ENCODE peak calls at places on chromosomes 16 and 17, in five cellular contexts. O is A673, F is fibroblast of lung, K is left ventricle myocardium inferior, L is psoas muscle. Y is an unnamed sample. For H3K36me3, the result is how much of the 10 kb centered on the place peaks cover.

GRCh38 chr17:33229499-33229898 is 63.6 kb downstream of the ASIC2 start:
- DNase-seq in L (no peak), O (no peak), F (no peak), K (no peak), Y (no peak)

GRCh38 chr17:40526668-40527067 is 25.2 kb upstream of the TNS4 start:
- DNase-seq in O (no peak), K (no peak), F (no peak), L (peak), Y (no peak)

GRCh38 chr17:36464765-36465088 is 21.8 kb upstream of the ZNHIT3 start:
- DNase-seq in O (no peak), F (no peak), L (no peak), K (no peak), Y (no peak)

GRCh38 chr16:56606071-56606687 is 2.2 kb upstream of the MT2A start:
- DNase-seq in K (no peak), L (peak), F (peak), O (no peak), Y (no peak)

GRCh38 chr17:73142763-73143395 is 21.9 kb upstream of the SSTR2 start:
- DNase-seq in L (no peak), F (peak), K (no peak), O (no peak), Y (no peak)

GRCh38 chr17:45130640-45131293 is 1.5 kb downstream of the PLCD3 start:
- DNase-seq in K (no peak), L (no peak), F (no peak), O (no peak), Y (no peak)

GRCh38 chr17:15308758-15309157 is 32.6 kb downstream of the TEKT3 start:
- DNase-seq in K (no peak), O (no peak), L (no peak), F (no peak), Y (no peak)

GRCh38 chr17:74778960-74779359 is 2.8 kb upstream of the NAT9 start:
- DNase-seq in F (peak), K (no peak), O (no peak), L (no peak), Y (no peak)

GRCh38 chr16:22314661-22315626 is 17.7 kb downstream of the POLR3E start:
- DNase-seq in L (no peak), K (no peak), O (no peak), F (no peak), Y (no peak)

GRCh38 chr17:1005361-1005946 is 8.5 kb downstream of the TIMM22 start:
- DNase-seq in K (peak), O (peak), F (peak), L (peak), Y (no peak)

GRCh38 chr17:40069751-40070643 is 7.2 kb downstream of the THRA start:
- DNase-seq in O (peak), F (peak), K (no peak), L (peak), Y (no peak)

GRCh38 chr17:2364132-2365116 is 27.1 kb downstream of the SGSM2 start:
- DNase-seq in F (no peak), L (peak), O (no peak), K (peak), Y (no peak)

GRCh38 chr17:75737133-75737962 is 16.1 kb downstream of the ITGB4 start:
- DNase-seq in O (no peak), K (no peak), L (no peak), F (no peak), Y (no peak)

GRCh38 chr17:4739122-4740024 is at the start of the genes CXCL16 and ZMYND15:
- DNase-seq in L (peak), O (peak), K (peak), F (peak), Y (no peak)

GRCh38 chr17:50360716-50361115 is 12.3 kb downstream of the MRPL27 start:
- DNase-seq in O (no peak), L (no peak), K (no peak), F (no peak), Y (no peak)

GRCh38 chr17:65750678-65751077 is 189.2 kb upstream of the AXIN2 start:
- DNase-seq in K (peak), O (peak), L (peak), F (peak), Y (peak)

GRCh38 chr17:68398731-68399637 is 58.3 kb downstream of the WIPI1 start:
- DNase-seq in K (peak), O (peak), F (peak), L (peak), Y (no peak)

GRCh38 chr17:59329558-59330313 is 1.7 kb upstream of the YPEL2 start:
- DNase-seq in L (peak), O (peak), F (peak), K (peak), Y (no peak)

GRCh38 chr17:2719861-2720260 is 8.3 kb upstream of the CLUH start:
- DNase-seq in F (no peak), O (no peak), L (peak), K (no peak), Y (no peak)

GRCh38 chr17:52170963-52171572 is 12.6 kb upstream of the CA10 start:
- DNase-seq in K (no peak), F (no peak), O (peak), L (no peak), Y (no peak)
- TF ChIP-seq CTCF in K (no peak), F (no peak), O (peak), L (peak), Y (peak)

GRCh38 chr17:7224661-7225111 is 4.9 kb downstream of the ACADVL start:
- DNase-seq in F (no peak), O (no peak), K (no peak), L (no peak), Y (no peak)
- H3K36me3 ChIP-seq in F (under half), O (half or more), K (half or more), L (half or more), Y (under half)

DNA sequence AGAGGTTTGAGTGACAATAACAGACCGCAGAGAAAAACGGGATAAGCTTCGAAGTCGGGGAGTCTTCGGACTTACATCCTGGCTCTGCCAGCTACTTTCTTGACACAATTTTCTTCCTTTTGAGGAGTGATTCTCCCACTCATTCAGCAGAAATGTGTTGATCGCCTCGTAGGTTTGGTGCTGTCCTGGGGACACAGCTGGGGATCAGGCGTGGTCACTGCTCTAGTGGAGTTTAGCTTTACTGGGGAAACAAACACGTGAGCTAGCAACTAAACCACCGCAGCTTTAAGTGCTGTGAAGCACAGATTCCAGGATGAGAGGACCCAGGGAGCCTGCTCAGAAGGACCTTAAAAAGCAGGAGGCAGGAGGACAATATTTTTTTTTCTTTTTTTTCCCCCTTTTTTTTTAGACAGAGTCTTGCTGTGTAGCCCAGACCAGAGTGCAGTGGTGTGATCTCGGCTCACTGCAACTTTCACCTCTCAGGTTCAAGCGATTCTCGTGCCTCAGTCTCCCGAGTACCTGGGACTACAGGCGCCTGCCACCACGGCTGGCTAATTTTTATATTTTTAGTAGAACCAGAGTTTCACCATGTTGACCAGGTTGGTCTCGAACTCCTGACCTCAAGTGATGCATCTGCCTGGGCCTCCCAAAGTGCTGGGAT is 858 bp downstream of the NUBP1 start:
- DNase-seq in O (no peak), L (peak), K (no peak), F (peak), Y (no peak)
- H3K4me3 ChIP-seq in O (peak), L (peak), K (peak), F (peak), Y (peak)

GRCh38 chr17:29241015-29241963 is 5.4 kb upstream of the CRYBA1 start:
- DNase-seq in F (peak), L (peak), O (peak), K (no peak), Y (peak)
- TF ChIP-seq CTCF in F (no peak), L (no peak), O (no peak), K (no peak), Y (no peak)

DNA sequence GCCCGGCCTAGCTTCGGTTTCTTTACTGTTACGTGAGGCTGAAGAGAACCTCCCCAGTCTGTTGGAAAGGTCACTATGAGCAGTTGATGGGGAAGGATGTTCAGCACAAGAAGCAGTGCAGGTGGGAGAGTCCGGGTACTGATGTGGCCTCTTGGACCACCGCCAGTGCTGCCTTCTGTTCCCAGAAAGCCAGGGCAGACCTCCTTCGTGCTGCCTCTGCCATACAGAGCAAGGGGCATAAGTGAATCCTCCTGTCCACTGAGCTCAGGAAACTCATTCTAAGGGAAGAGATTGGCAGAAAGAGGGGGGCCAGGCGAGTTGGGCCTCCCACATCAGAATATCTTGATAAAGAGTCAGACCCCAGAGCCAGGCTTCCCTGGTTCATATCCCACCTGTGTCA is 3.7 kb downstream of the PPP4C start:
- DNase-seq in K (no peak), O (no peak), L (no peak), F (no peak), Y (no peak)
- H3K36me3 ChIP-seq in K (half or more), O (half or more), L (half or more), F (under half), Y (under half)

DNA sequence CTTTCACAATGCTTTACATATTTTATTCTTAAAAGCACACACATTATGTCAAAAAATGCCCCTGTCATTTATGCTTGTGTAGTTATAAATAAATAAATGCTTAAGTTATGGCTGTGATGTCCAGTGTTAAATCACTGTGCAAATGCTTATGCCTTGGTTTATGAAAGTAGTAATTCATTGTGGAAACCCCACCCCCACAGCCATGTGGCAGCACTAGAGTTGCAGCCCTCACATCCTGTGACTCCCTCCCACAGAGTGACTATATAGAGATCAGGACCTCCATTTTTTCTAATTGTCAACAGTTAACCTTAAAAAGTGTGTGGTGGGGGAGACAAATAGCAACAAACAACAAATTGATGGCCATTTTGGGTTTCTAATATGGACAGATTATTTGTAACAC is 2.4 kb downstream of the SKAP1 start:
- DNase-seq in L (no peak), F (no peak), O (peak), K (no peak), Y (no peak)
- H3K4me3 ChIP-seq in L (no peak), F (no peak), O (no peak), K (no peak), Y (no peak)